ENCODE peak calls at places on chromosomes 1 and 21, in four cellular contexts. One of them, this sample, is unnamed.

GRCh38 chr1:6785721-6786505 is 659 bp downstream of the CAMTA1 start:
- DNase-seq in astrocyte: no peak
- DNase-seq in cardiac fibroblast: no peak
- DNase-seq in A172: no peak
- DNase-seq in this sample: peak

GRCh38 chr1:208741296-208741695 is 497.1 kb upstream of the PLXNA2 start:
- DNase-seq in astrocyte: no peak
- DNase-seq in cardiac fibroblast: no peak
- DNase-seq in A172: peak
- DNase-seq in this sample: no peak

GRCh38 chr1:229557214-229557850 is 1.2 kb downstream of the ABCB10 start:
- DNase-seq in astrocyte: no peak
- DNase-seq in cardiac fibroblast: peak
- DNase-seq in A172: no peak
- DNase-seq in this sample: no peak

GRCh38 chr1:164725401-164725800 is 166.4 kb downstream of the PBX1 start:
- DNase-seq in astrocyte: no peak
- DNase-seq in cardiac fibroblast: peak
- DNase-seq in A172: no peak
- DNase-seq in this sample: no peak

GRCh38 chr1:192700834-192701271 is 64.9 kb downstream of the RGS13 start:
- DNase-seq in astrocyte: peak
- DNase-seq in cardiac fibroblast: peak
- DNase-seq in A172: peak
- DNase-seq in this sample: no peak

GRCh38 chr21:32413697-32414578 is 1.4 kb downstream of the EVA1C start:
- DNase-seq in astrocyte: peak
- DNase-seq in cardiac fibroblast: peak
- DNase-seq in A172: no peak
- DNase-seq in this sample: no peak

GRCh38 chr1:24859063-24860010 is 70.7 kb downstream of the RUNX3 start:
- DNase-seq in astrocyte: no peak
- DNase-seq in cardiac fibroblast: no peak
- DNase-seq in A172: no peak
- DNase-seq in this sample: no peak

GRCh38 chr1:6181347-6181770 is 1.2 kb upstream of the CHD5 start:
- DNase-seq in astrocyte: no peak
- DNase-seq in cardiac fibroblast: no peak
- DNase-seq in A172: no peak
- DNase-seq in this sample: no peak

GRCh38 chr1:182003025-182003725 is 58.3 kb downstream of the ZNF648 start:
- DNase-seq in astrocyte: no peak
- DNase-seq in cardiac fibroblast: no peak
- DNase-seq in A172: no peak
- DNase-seq in this sample: no peak

GRCh38 chr1:17012775-17013501 is 1.2 kb upstream of the ATP13A2 start:
- DNase-seq in astrocyte: peak
- DNase-seq in cardiac fibroblast: peak
- DNase-seq in A172: peak
- DNase-seq in this sample: no peak

GRCh38 chr1:24484208-24484607 is 18.4 kb upstream of the RCAN3 start:
- DNase-seq in astrocyte: no peak
- DNase-seq in cardiac fibroblast: no peak
- DNase-seq in A172: no peak
- DNase-seq in this sample: no peak

GRCh38 chr1:214833357-214833756 is 230.4 kb downstream of the CENPF start:
- DNase-seq in astrocyte: peak
- DNase-seq in cardiac fibroblast: peak
- DNase-seq in A172: no peak
- DNase-seq in this sample: no peak

GRCh38 chr1:52769346-52770033 is 43.2 kb downstream of the ZYG11B start:
- DNase-seq in astrocyte: no peak
- DNase-seq in cardiac fibroblast: no peak
- DNase-seq in A172: no peak
- DNase-seq in this sample: no peak

GRCh38 chr1:42962641-42963377 is 4.1 kb upstream of the SLC2A1 start:
- DNase-seq in astrocyte: peak
- DNase-seq in cardiac fibroblast: no peak
- DNase-seq in A172: no peak
- DNase-seq in this sample: peak

GRCh38 chr1:37731312-37732019 is 33.5 kb downstream of the EPHA10 start:
- DNase-seq in astrocyte: no peak
- DNase-seq in cardiac fibroblast: no peak
- DNase-seq in A172: no peak
- DNase-seq in this sample: no peak

GRCh38 chr1:204617256-204618147 is 68.0 kb downstream of the LRRN2 start:
- DNase-seq in astrocyte: no peak
- DNase-seq in cardiac fibroblast: no peak
- DNase-seq in A172: no peak
- DNase-seq in this sample: no peak

GRCh38 chr1:210446479-210446878 is 117.8 kb downstream of the HHAT start:
- DNase-seq in astrocyte: peak
- DNase-seq in cardiac fibroblast: no peak
- DNase-seq in A172: peak
- DNase-seq in this sample: no peak

GRCh38 chr1:168454211-168454815 is 89.5 kb downstream of the XCL2 start:
- DNase-seq in astrocyte: peak
- DNase-seq in cardiac fibroblast: no peak
- DNase-seq in A172: peak
- DNase-seq in this sample: no peak

GRCh38 chr1:201748331-201748730 is 80.6 kb upstream of the IPO9 start:
- DNase-seq in astrocyte: peak
- DNase-seq in cardiac fibroblast: peak
- DNase-seq in A172: peak
- DNase-seq in this sample: no peak

GRCh38 chr1:91402023-91402422 is 2.6 kb downstream of the HFM1 start:
- DNase-seq in astrocyte: peak
- DNase-seq in cardiac fibroblast: peak
- DNase-seq in A172: peak
- DNase-seq in this sample: no peak

GRCh38 chr1:192439373-192440025 is 122.7 kb downstream of the RGS21 start:
- DNase-seq in astrocyte: peak
- DNase-seq in cardiac fibroblast: peak
- DNase-seq in A172: peak
- DNase-seq in this sample: no peak

GRCh38 chr1:171940373-171940772 is 99.1 kb downstream of the DNM3 start:
- DNase-seq in astrocyte: no peak
- DNase-seq in cardiac fibroblast: peak
- DNase-seq in A172: no peak
- DNase-seq in this sample: no peak

GRCh38 chr21:46420241-46421190 is 38.2 kb upstream of the DIP2A start:
- DNase-seq in astrocyte: no peak
- DNase-seq in cardiac fibroblast: no peak
- DNase-seq in A172: no peak
- DNase-seq in this sample: no peak

GRCh38 chr1:100896481-100896982 is 642 bp downstream of the SLC30A7 start:
- DNase-seq in astrocyte: peak
- DNase-seq in cardiac fibroblast: peak
- DNase-seq in A172: peak
- DNase-seq in this sample: no peak

GRCh38 chr1:42960693-42961559 is 2.3 kb upstream of the SLC2A1 start:
- DNase-seq in astrocyte: no peak
- DNase-seq in cardiac fibroblast: no peak
- DNase-seq in A172: no peak
- DNase-seq in this sample: no peak

GRCh38 chr1:173507205-173507846 is 30.2 kb downstream of the PRDX6 start:
- DNase-seq in astrocyte: peak
- DNase-seq in cardiac fibroblast: peak
- DNase-seq in A172: peak
- DNase-seq in this sample: no peak

GRCh38 chr1:1283821-1284220 is 3.6 kb downstream of the SCNN1D start:
- DNase-seq in astrocyte: no peak
- DNase-seq in cardiac fibroblast: peak
- DNase-seq in A172: no peak
- DNase-seq in this sample: no peak

GRCh38 chr21:32954353-32954752 is 71.4 kb upstream of the OLIG2 start:
- DNase-seq in astrocyte: no peak
- DNase-seq in cardiac fibroblast: no peak
- DNase-seq in A172: no peak
- DNase-seq in this sample: no peak

GRCh38 chr21:41824466-41825207 is 54.5 kb downstream of the PRDM15 start:
- DNase-seq in astrocyte: no peak
- DNase-seq in cardiac fibroblast: no peak
- DNase-seq in A172: no peak
- DNase-seq in this sample: no peak

GRCh38 chr1:27122652-27123051 is 32.3 kb downstream of the SLC9A1 start:
- DNase-seq in astrocyte: peak
- DNase-seq in cardiac fibroblast: peak
- DNase-seq in A172: peak
- DNase-seq in this sample: no peak

GRCh38 chr1:11653616-11654570 is at the start of gene FBXO2:
- DNase-seq in astrocyte: no peak
- DNase-seq in cardiac fibroblast: no peak
- DNase-seq in A172: no peak
- DNase-seq in this sample: no peak

GRCh38 chr1:12499574-12500245 is 118.3 kb downstream of the DHRS3 start:
- DNase-seq in astrocyte: no peak
- DNase-seq in cardiac fibroblast: no peak
- DNase-seq in A172: no peak
- DNase-seq in this sample: no peak

GRCh38 chr1:194809665-194810064 is 1623.3 kb upstream of the B3GALT2 start:
- DNase-seq in astrocyte: no peak
- DNase-seq in cardiac fibroblast: no peak
- DNase-seq in A172: no peak
- DNase-seq in this sample: no peak

GRCh38 chr1:150563340-150564038 is 14.3 kb downstream of the ADAMTSL4 start:
- DNase-seq in astrocyte: no peak
- DNase-seq in cardiac fibroblast: peak
- DNase-seq in A172: peak
- DNase-seq in this sample: no peak

GRCh38 chr1:175278729-175279128 is 86.2 kb upstream of the KIAA0040 start:
- DNase-seq in astrocyte: no peak
- DNase-seq in cardiac fibroblast: no peak
- DNase-seq in A172: no peak
- DNase-seq in this sample: no peak

GRCh38 chr1:236113324-236114032 is 28.9 kb upstream of the GPR137B start:
- DNase-seq in astrocyte: no peak
- DNase-seq in cardiac fibroblast: no peak
- DNase-seq in A172: no peak
- DNase-seq in this sample: no peak

GRCh38 chr21:29029524-29029923 is 5.1 kb downstream of the USP16 start:
- DNase-seq in astrocyte: no peak
- DNase-seq in cardiac fibroblast: no peak
- DNase-seq in A172: no peak
- DNase-seq in this sample: no peak